ENCODE peak calls at places on chromosomes 1 and 21, in four cellular contexts. Y is HEK293T, T is K562, D is GM12878. B is an unnamed sample.

GRCh38 chr1:167447521-167448136 is 70.7 kb downstream of the CD247 start:
- DNase-seq in Y (no peak), T (peak), D (no peak), B (no peak)

GRCh38 chr1:57485643-57486042 is 61.8 kb upstream of the DAB1 start:
- DNase-seq in Y (no peak), T (no peak), D (no peak), B (no peak)

GRCh38 chr1:45493116-45493697 is 2.2 kb upstream of the TESK2 start:
- DNase-seq in Y (peak), T (peak), D (no peak), B (peak)

GRCh38 chr1:38696371-38696770 is 163.2 kb downstream of the RRAGC start:
- DNase-seq in Y (no peak), T (no peak), D (no peak), B (no peak)

GRCh38 chr1:192984058-192984457 is 75.1 kb downstream of the UCHL5 start:
- DNase-seq in Y (no peak), T (no peak), D (no peak), B (no peak)

GRCh38 chr1:221118176-221118937 is 239.1 kb downstream of the HLX start:
- DNase-seq in Y (no peak), T (no peak), D (no peak), B (no peak)

GRCh38 chr1:204377800-204378608 is 18.3 kb upstream of the PLEKHA6 start:
- DNase-seq in Y (peak), T (no peak), D (no peak), B (peak)

GRCh38 chr1:198556969-198557368 is 16.5 kb upstream of the ATP6V1G3 start:
- DNase-seq in Y (no peak), T (peak), D (peak), B (no peak)

GRCh38 chr1:38194486-38194885 is 147.9 kb upstream of the POU3F1 start:
- DNase-seq in Y (no peak), T (no peak), D (no peak), B (no peak)

GRCh38 chr1:182754915-182755314 is 34.7 kb upstream of the NPL start:
- DNase-seq in Y (no peak), T (no peak), D (no peak), B (no peak)

GRCh38 chr21:38993561-38993960 is 187.8 kb downstream of the ETS2 start:
- DNase-seq in Y (no peak), T (no peak), D (no peak), B (peak)

GRCh38 chr1:221392453-221392852 is 349.4 kb downstream of the DUSP10 start:
- DNase-seq in Y (no peak), T (no peak), D (no peak), B (no peak)

GRCh38 chr1:204647114-204647804 is 38.3 kb downstream of the LRRN2 start:
- DNase-seq in Y (no peak), T (peak), D (peak), B (peak)

GRCh38 chr1:226882187-226882586 is 11.8 kb downstream of the PSEN2 start:
- DNase-seq in Y (no peak), T (no peak), D (no peak), B (no peak)

GRCh38 chr1:78126506-78126905 is 80.7 kb downstream of the GIPC2 start:
- DNase-seq in Y (no peak), T (no peak), D (no peak), B (no peak)

GRCh38 chr1:86500731-86501130 is 32.0 kb downstream of the CLCA1 start:
- DNase-seq in Y (no peak), T (no peak), D (no peak), B (no peak)

GRCh38 chr1:28984311-28984684 is 69.9 kb downstream of the EPB41 start:
- DNase-seq in Y (no peak), T (no peak), D (no peak), B (no peak)

GRCh38 chr1:103460496-103460895 is 65.0 kb upstream of the RNPC3 start:
- DNase-seq in Y (no peak), T (no peak), D (no peak), B (no peak)

GRCh38 chr1:33176362-33176850 is 5.4 kb downstream of the TRIM62 start:
- DNase-seq in Y (no peak), T (no peak), D (no peak), B (no peak)

GRCh38 chr1:99872063-99872462 is 21.9 kb downstream of the AGL start:
- DNase-seq in Y (no peak), T (no peak), D (no peak), B (peak)

GRCh38 chr1:158199840-158200239 is 19.1 kb downstream of the CD1D start:
- DNase-seq in Y (no peak), T (no peak), D (no peak), B (no peak)

GRCh38 chr1:32239790-32240139 is 7.3 kb upstream of the FAM167B start:
- DNase-seq in Y (no peak), T (no peak), D (no peak), B (no peak)

GRCh38 chr1:9894115-9894514 is 16.0 kb downstream of the CTNNBIP1 start:
- DNase-seq in Y (no peak), T (no peak), D (no peak), B (no peak)

GRCh38 chr1:245770191-245770590 is 615.4 kb downstream of the KIF26B start:
- DNase-seq in Y (no peak), T (no peak), D (no peak), B (no peak)

GRCh38 chr1:51744506-51745303 is 127.8 kb downstream of the OSBPL9 start:
- DNase-seq in Y (no peak), T (no peak), D (no peak), B (no peak)

GRCh38 chr1:2639607-2640521 is 7.0 kb upstream of the MMEL1 start:
- DNase-seq in Y (no peak), T (no peak), D (no peak), B (no peak)

GRCh38 chr1:155166006-155166372 is 7.1 kb downstream of the KRTCAP2 start:
- DNase-seq in Y (peak), T (no peak), D (no peak), B (no peak)

GRCh38 chr1:86155061-86155806 is 1.3 kb downstream of the COL24A1 start:
- DNase-seq in Y (no peak), T (peak), D (no peak), B (no peak)

GRCh38 chr21:23452384-23453083 is 2154.7 kb downstream of the MRPL39 start:
- DNase-seq in Y (peak), T (no peak), D (no peak), B (no peak)

GRCh38 chr1:9700340-9700739 is 48.8 kb downstream of the PIK3CD start:
- DNase-seq in Y (no peak), T (no peak), D (no peak), B (no peak)

GRCh38 chr1:223650465-223650864 is 15.0 kb downstream of the CAPN8 start:
- DNase-seq in Y (no peak), T (no peak), D (no peak), B (no peak)

GRCh38 chr1:20602851-20603450 is 14.1 kb downstream of the CDA start:
- DNase-seq in Y (no peak), T (no peak), D (no peak), B (no peak)

GRCh38 chr1:66540434-66541032 is 6.6 kb downstream of the SGIP1 start:
- DNase-seq in Y (no peak), T (no peak), D (no peak), B (no peak)
- TF ChIP-seq FOXK2 in Y (no peak), T (no peak), D (no peak), B (no peak)

DNA sequence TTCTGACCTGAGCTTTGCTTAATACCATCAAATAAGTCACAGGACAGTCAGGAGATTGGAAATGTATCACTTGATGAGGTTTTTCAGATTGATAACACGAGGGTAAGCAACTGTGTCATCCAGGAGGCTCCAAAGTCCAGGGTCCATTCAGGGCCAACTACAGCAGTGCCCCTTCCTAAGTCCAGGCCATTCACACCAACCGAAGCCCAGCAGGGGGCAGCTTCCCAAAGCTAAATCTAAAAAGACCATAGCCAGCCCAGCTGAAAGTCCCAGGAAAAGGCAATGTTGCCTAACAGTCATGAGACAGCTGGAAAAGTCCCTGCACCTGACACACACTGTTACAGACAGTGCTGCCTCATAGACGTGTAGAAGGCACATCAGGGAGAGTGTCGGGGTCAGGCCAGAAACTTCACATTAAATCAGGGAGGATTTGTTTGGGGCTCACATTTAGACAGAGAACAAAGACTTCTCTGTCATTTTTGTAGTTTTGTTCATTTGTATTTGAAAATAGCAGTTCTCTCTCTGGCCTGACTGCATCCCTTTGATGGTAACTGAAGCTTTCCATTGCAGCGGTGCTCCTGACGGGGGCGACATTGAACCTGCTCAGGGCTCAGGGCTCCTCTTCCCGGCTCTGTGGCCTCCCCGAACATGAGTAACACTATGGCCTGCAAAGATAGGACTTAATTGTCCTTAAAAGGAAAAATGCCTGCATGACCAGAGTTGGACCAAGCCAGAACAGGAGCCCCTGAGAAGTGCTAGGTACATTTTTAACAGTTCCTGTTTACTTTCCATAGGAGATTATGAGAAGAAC is 200.4 kb downstream of the NRIP1 start:
- DNase-seq in Y (peak), T (peak), D (no peak), B (peak)
- TF ChIP-seq FOXK2 in Y (no peak), T (no peak), D (no peak), B (no peak)

DNA sequence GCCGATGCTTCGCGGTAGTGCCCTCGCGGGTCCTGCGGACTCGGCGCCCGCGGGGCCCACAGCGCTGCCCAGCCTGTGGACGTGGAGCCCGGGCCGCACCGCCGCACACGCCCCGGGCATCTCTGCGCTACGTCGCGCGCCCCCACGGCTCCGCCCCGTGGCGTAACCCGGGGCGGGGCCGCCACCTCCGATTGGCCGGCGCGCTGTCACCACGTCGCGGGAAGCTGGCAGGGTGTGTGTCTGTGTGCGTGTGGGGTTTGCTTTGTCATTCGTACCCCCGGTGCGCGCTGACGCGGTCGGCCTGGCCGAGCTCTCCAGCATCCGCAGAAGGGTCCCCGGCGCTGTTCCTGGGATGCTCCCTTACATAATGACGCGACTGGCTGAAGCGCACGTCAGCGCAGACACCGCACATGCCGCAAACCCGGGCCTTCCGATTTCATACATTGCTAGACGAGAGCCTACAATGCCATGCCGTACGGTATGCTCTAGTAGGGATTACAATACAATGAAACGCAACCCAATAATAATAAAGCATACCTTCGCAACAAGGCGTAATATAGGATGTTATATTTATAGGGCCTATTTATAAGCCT is 528 bp upstream of the MACO1 start:
- DNase-seq in Y (peak), T (peak), D (no peak), B (peak)
- TF ChIP-seq FOXK2 in Y (no peak), T (no peak), D (no peak), B (no peak)

GRCh38 chr1:211579434-211580302 is 707 bp upstream of the SLC30A1 start:
- DNase-seq in Y (peak), T (peak), D (no peak), B (peak)

GRCh38 chr1:211577826-211578639 is 928 bp downstream of the SLC30A1 start:
- DNase-seq in Y (peak), T (peak), D (no peak), B (peak)

GRCh38 chr1:211576717-211577116 is 2.2 kb downstream of the SLC30A1 start:
- DNase-seq in Y (no peak), T (no peak), D (no peak), B (no peak)

GRCh38 chr1:211578640-211579433 is at the start of gene SLC30A1:
- DNase-seq in Y (peak), T (peak), D (peak), B (peak)

DNA sequence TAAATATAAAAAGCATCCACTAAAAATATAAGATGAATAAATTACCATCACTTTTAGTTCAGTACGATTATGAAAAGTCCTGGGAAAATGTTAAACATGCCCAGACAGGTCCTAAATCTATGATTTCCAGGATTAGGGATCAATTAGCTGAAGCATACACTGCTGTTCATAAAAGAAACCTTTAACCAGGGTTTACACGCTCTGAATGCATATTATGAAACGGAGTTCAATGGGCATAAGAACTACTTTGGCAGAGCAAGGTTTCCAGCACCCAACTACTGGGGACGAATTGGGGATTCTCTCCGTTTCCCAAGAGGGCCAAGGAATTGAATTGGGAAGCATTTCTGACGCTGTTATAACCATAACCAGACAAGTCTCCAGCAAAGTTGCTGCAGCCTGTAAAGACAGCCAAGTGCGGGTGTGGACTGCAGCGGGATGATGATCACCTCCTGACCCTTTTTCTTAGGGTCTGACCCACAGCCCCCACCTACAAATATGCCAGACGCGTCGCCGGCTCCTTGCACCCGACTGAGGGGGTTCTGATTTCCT is 1.6 kb downstream of the SLC30A1 start:
- DNase-seq in Y (no peak), T (no peak), D (no peak), B (no peak)
- TF ChIP-seq FOXK2 in Y (no peak), T (no peak), D (no peak), B (no peak)

GRCh38 chr1:150995896-150996295 is 10.8 kb downstream of the MINDY1 start:
- DNase-seq in Y (no peak), T (no peak), D (no peak), B (no peak)
- TF ChIP-seq FOXK2 in Y (no peak), T (no peak), D (no peak), B (no peak)

GRCh38 chr1:175150596-175151319 is 41.8 kb downstream of the KIAA0040 start:
- DNase-seq in Y (no peak), T (peak), D (no peak), B (no peak)
- TF ChIP-seq FOXK2 in Y (no peak), T (no peak), D (no peak), B (no peak)

DNA sequence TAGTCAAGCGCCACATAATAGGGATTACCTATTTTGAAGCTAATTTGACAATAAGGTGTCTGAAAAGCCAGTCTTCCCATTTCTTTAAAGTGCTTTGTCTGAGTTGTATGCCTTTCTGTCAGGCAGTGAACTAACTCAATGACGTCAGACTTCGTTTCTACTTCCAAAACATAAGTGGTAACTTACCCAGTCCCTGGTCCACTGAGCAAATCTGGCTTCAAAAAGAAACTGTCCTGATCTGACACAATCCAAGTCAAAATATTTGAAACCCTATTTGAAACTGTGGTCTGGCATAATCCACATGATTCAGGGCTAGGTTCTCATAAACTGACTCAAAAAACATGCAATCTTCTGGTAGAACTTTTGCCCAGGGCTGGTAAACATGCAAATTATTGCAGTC is 34.1 kb downstream of the DIRAS3 start:
- DNase-seq in Y (no peak), T (no peak), D (no peak), B (no peak)
- TF ChIP-seq FOXK2 in Y (no peak), T (no peak), D (no peak), B (no peak)

GRCh38 chr1:108082006-108082405 is 117.0 kb upstream of the VAV3 start:
- DNase-seq in Y (no peak), T (no peak), D (no peak), B (no peak)

GRCh38 chr1:108079550-108079949 is 114.6 kb upstream of the VAV3 start:
- DNase-seq in Y (no peak), T (peak), D (no peak), B (no peak)

GRCh38 chr1:108077991-108078390 is 113.0 kb upstream of the VAV3 start:
- DNase-seq in Y (no peak), T (no peak), D (no peak), B (no peak)

GRCh38 chr1:108082741-108083562 is 117.2 kb downstream of the SLC25A24 start:
- DNase-seq in Y (no peak), T (no peak), D (no peak), B (no peak)

DNA sequence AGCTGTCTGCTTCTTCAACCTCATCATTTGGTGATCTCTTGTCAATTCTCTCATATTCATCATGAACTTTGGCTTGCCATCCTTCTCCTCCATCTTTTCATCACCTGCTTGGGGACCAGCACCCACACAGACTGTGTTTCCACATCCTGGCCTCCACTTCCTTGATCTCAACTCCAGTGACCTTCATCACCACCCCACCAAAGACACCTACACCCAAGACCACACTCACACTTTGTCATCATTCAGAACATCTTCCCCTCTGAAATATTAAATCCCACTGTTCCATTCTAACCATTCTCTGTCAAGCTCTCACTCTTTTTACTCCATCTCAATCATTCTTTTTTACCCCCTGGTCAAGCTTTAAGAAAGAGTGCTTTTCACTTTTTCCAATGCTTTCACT is 115.5 kb upstream of the VAV3 start:
- DNase-seq in Y (no peak), T (no peak), D (no peak), B (no peak)
- TF ChIP-seq FOXK2 in Y (no peak), T (no peak), D (no peak), B (no peak)